ENCODE peak calls at places on chromosome 4, in eight cellular contexts. J is fibroblast of lung, I is body of pancreas, V is esophagus muscularis mucosa, O is GM12878, N is psoas muscle, P is ascending aorta, W is tibial nerve. B is an unnamed sample.
A peak's percentile ranks its signal among the peaks of the same experiment; 100 is the strongest.

GRCh38 chr4:76905521-76905920 is 7.6 kb upstream of the SOWAHB start:
- DNase-seq in V (no peak), I (no peak), O (no peak), W (no peak), J (peak; percentile 14), P (no peak), N (no peak), B (peak; percentile 35)

GRCh38 chr4:150656882-150657281 is 74.9 kb downstream of the MAB21L2 start:
- DNase-seq in I (no peak), W (no peak), P (no peak), O (no peak), J (no peak), V (no peak), N (no peak), B (no peak)

GRCh38 chr4:158801066-158801465 is 32.2 kb downstream of the FNIP2 start:
- DNase-seq in V (no peak), W (no peak), I (no peak), P (no peak), N (no peak), O (no peak), J (no peak), B (no peak)

GRCh38 chr4:1047106-1047975 is 35.9 kb downstream of the FGFRL1 start:
- DNase-seq in P (no peak), W (no peak), J (peak; percentile 33), O (no peak), N (peak; percentile 57), I (peak; percentile 71), V (no peak), B (no peak)

GRCh38 chr4:143251348-143251747 is 66.6 kb downstream of the USP38 start:
- DNase-seq in O (no peak), N (no peak), I (no peak), J (no peak), W (no peak), V (no peak), P (no peak), B (no peak)

GRCh38 chr4:66489370-66489769 is 819.1 kb upstream of the EPHA5 start:
- DNase-seq in P (no peak), W (no peak), J (no peak), O (no peak), V (no peak), I (no peak), N (no peak), B (peak; percentile 10)

GRCh38 chr4:170491981-170492380 is 402.2 kb upstream of the AADAT start:
- DNase-seq in V (no peak), I (no peak), W (no peak), P (no peak), J (no peak), O (no peak), N (no peak), B (no peak)

GRCh38 chr4:98932539-98932938 is 3.6 kb upstream of the EIF4E start:
- DNase-seq in W (no peak), J (no peak), V (no peak), P (no peak), N (no peak), O (no peak), I (no peak), B (peak; percentile 80)

GRCh38 chr4:112411781-112412281 is 104.1 kb downstream of the NEUROG2 start:
- DNase-seq in W (no peak), P (no peak), V (no peak), N (no peak), I (no peak), J (no peak), O (no peak), B (no peak)

GRCh38 chr4:20430555-20430954 is 178.8 kb downstream of the SLIT2 start:
- DNase-seq in P (no peak), I (no peak), V (no peak), W (no peak), N (no peak), J (peak; percentile 42), O (no peak), B (no peak)

GRCh38 chr4:116923389-116923788 is 162.0 kb downstream of the TRAM1L1 start:
- DNase-seq in W (no peak), P (no peak), J (no peak), N (no peak), V (no peak), I (no peak), O (no peak), B (no peak)

GRCh38 chr4:176569301-176569700 is 223.4 kb downstream of the VEGFC start:
- DNase-seq in O (no peak), N (no peak), P (no peak), J (peak; percentile 45), W (no peak), V (no peak), I (no peak), B (peak; percentile 28)
- TF ChIP-seq CTCF in O (no peak), N (no peak), P (no peak), J (peak; percentile 45), W (no peak), V (no peak), I (no peak), B (no peak)

GRCh38 chr4:173528378-173529321 is 1.4 kb downstream of the HAND2 start:
- DNase-seq in W (no peak), N (peak; percentile 39), I (no peak), P (no peak), J (no peak), V (no peak), O (no peak), B (peak; percentile 56)
- H3K4me3 ChIP-seq in W (peak overlapping the region; percentile 12), N (peak overlapping the region; percentile 58), I (no peak overlapping the region), P (peak overlapping the region; percentile 61), J (no peak overlapping the region), V (peak overlapping the region; percentile 90), O (no peak overlapping the region), B (peak overlapping the region; percentile 70)

GRCh38 chr4:6785572-6785925 is 3.0 kb downstream of the KIAA0232 start:
- DNase-seq in W (no peak), P (no peak), N (no peak), I (no peak), J (no peak), V (peak; percentile 7), O (no peak), B (no peak)

GRCh38 chr4:6782846-6783110 is 251 bp downstream of the KIAA0232 start:
- DNase-seq in O (no peak), N (no peak), J (no peak), I (no peak), W (no peak), P (no peak), V (no peak), B (no peak)

GRCh38 chr4:6781561-6781960 is 966 bp upstream of the KIAA0232 start:
- DNase-seq in P (no peak), V (no peak), W (no peak), O (no peak), I (no peak), N (no peak), J (no peak), B (no peak)

GRCh38 chr4:6782147-6782845 is at the start of gene KIAA0232:
- DNase-seq in W (peak; percentile 82), P (peak; percentile 59), N (peak; percentile 95), J (peak; percentile 95), O (peak; percentile 28), V (no peak), I (peak; percentile 94), B (peak; percentile 97)

DNA sequence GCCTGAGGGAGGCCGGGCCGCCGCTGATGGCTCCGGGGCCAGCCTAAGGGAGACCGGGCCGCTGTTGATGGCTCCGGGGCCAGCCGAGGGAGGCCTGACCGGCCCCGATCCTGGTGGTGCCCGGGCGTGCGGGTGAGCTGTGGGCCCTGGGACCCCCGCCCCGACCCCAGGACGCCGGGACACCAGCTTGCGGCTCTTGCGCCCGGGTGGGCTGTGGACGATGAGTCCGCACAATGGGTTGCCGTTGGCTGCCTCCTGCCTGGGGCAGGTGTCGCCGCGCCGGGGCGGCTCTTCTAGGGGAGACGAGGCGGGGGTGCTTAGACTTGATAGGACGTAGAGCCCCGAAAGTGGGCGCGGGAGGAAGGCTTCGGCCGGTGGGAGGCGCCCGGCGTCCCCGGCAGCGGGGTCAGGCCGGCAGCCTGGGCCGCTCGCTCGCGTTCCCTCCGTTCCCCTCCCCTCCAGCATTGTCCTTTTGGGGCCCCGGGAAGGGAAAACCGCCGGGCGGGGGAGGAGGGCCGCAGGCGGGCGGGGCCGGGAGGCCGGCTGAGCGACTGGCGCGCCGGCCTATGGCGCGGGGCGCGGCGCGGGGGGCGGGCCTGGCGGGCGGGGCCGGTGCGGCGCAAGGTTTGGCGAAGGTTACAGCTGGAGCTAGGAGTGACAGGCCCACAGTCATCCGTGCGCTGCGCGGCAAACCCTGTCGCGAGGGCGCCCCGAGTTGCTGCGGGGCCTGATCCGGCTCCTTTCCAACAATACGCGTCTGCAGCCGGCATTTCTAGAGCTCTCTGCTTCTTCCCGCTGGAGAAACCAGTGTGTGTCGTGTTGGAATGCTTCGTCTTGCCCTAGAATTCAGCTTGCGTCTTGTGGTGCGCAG is 819 bp downstream of the KIAA0232 start:
- DNase-seq in N (peak; percentile 95), P (peak; percentile 60), J (peak; percentile 90), O (peak; percentile 27), I (peak; percentile 91), W (peak; percentile 83), V (peak; percentile 95), B (peak; percentile 93)
- TF ChIP-seq CTCF in N (no peak), P (peak; percentile 28), J (peak; percentile 8), O (peak; percentile 25), I (no peak), W (peak; percentile 38), V (no peak), B (no peak)

GRCh38 chr4:8592366-8593267 is at the start of gene CPZ:
- DNase-seq in V (no peak), O (no peak), N (no peak), J (peak; percentile 11), I (no peak), P (no peak), W (no peak), B (peak; percentile 48)
- H3K4me3 ChIP-seq in V (peak within 1 kb of the TSS; percentile 24), O (no peak within 1 kb of the TSS), N (no peak within 1 kb of the TSS), J (peak within 1 kb of the TSS; percentile 16), I (no peak within 1 kb of the TSS), P (no peak within 1 kb of the TSS), W (no peak within 1 kb of the TSS), B (no peak within 1 kb of the TSS)

GRCh38 chr4:37803348-37803973 is 23.0 kb upstream of the PGM2 start:
- DNase-seq in W (no peak), P (no peak), N (no peak), I (no peak), V (no peak), J (peak; percentile 81), O (no peak), B (peak; percentile 83)
- TF ChIP-seq CTCF in W (peak; percentile 56), P (peak; percentile 63), N (peak; percentile 62), I (peak; percentile 64), V (peak; percentile 72), J (peak; percentile 52), O (peak; percentile 43), B (peak; percentile 42)

DNA sequence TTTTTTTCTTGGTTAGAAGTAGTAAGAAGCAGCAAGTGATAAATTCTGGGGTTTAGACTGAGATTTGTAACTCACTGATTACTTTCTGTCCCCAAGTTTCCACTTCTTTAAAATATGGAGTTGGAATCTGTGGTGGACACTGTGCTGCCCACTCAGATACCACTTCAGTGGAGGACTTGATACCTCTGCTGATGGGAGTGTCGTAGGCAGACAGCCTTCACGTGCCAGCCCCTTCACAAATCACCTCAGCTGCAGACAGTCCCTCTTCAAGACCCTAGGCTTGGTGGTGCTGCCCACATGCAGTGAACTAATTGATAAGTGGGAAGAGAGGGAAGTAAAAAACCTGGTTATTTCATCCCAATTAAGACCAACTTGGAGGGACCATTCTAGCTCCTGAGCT is 139.5 kb downstream of the PDLIM5 start:
- DNase-seq in V (no peak), N (no peak), W (no peak), J (no peak), O (no peak), P (no peak), I (no peak), B (no peak)
- H3K4me3 ChIP-seq in V (no peak overlapping the region), N (no peak overlapping the region), W (no peak overlapping the region), J (no peak overlapping the region), O (no peak overlapping the region), P (no peak overlapping the region), I (no peak overlapping the region), B (no peak overlapping the region)

B was measured in cardiac fibroblast.